ENCODE peak calls at places on chromosomes 11 and 22, in five cellular contexts. L is ovary, Z is stomach, O is SK-N-SH, X is suprapubic skin. Y is an unnamed sample.
A peak's percentile ranks its signal among the peaks of the same experiment; 100 is the strongest.

GRCh38 chr11:36257351-36257750 is 31.9 kb downstream of the COMMD9 start:
- DNase-seq in O (no peak), L (no peak), X (no peak), Z (no peak), Y (no peak)

GRCh38 chr11:2515401-2516275 is 70.8 kb downstream of the KCNQ1 start:
- DNase-seq in X (peak; percentile 45), O (peak; percentile 15), Z (peak; percentile 17), L (peak; percentile 5), Y (peak; percentile 4)

GRCh38 chr11:104657083-104657482 is 241.2 kb downstream of the CASP12 start:
- DNase-seq in L (no peak), Z (no peak), X (no peak), O (no peak), Y (no peak)

GRCh38 chr11:120188371-120188770 is 22.5 kb upstream of the OAF start:
- DNase-seq in O (no peak), Z (no peak), X (peak; percentile 35), L (peak; percentile 17), Y (no peak)

GRCh38 chr22:50524664-50525103 is 714 bp downstream of the SCO2 start:
- DNase-seq in Z (no peak), L (no peak), X (peak; percentile 85), O (no peak), Y (no peak)

GRCh38 chr11:123203934-123204333 is 8.9 kb upstream of the CLMP start:
- DNase-seq in Z (no peak), X (no peak), O (peak; percentile 37), L (no peak), Y (no peak)

GRCh38 chr11:122776546-122776945 is 61.8 kb upstream of the CRTAM start:
- DNase-seq in X (no peak), L (no peak), O (no peak), Z (no peak), Y (no peak)

GRCh38 chr22:43377486-43377995 is 34.3 kb upstream of the MPPED1 start:
- DNase-seq in X (peak; percentile 19), Z (no peak), O (no peak), L (peak; percentile 43), Y (no peak)

GRCh38 chr22:49027122-49027670 is 800.5 kb downstream of the BRD1 start:
- DNase-seq in L (no peak), Z (no peak), X (no peak), O (no peak), Y (no peak)

GRCh38 chr22:24155597-24156145 is 25.6 kb upstream of the SUSD2 start:
- DNase-seq in O (peak; percentile 85), X (peak; percentile 84), L (peak; percentile 86), Z (peak; percentile 84), Y (peak; percentile 57)

GRCh38 chr11:2451916-2452694 is 7.3 kb downstream of the KCNQ1 start:
- DNase-seq in L (peak; percentile 3), O (peak; percentile 30), X (peak; percentile 50), Z (no peak), Y (no peak)

GRCh38 chr22:45129703-45130524 is 33.8 kb upstream of the NUP50 start:
- DNase-seq in O (no peak), X (no peak), Z (no peak), L (no peak), Y (no peak)

GRCh38 chr11:74373382-74373781 is 24.9 kb downstream of the PGM2L1 start:
- DNase-seq in X (no peak), Z (no peak), L (no peak), O (no peak), Y (no peak)

GRCh38 chr22:35305525-35306070 is 5.9 kb downstream of the TOM1 start:
- DNase-seq in O (no peak), X (no peak), Z (no peak), L (no peak), Y (no peak)

GRCh38 chr22:43396934-43397457 is 14.8 kb upstream of the MPPED1 start:
- DNase-seq in L (no peak), Z (peak; percentile 66), O (no peak), X (no peak), Y (no peak)

GRCh38 chr22:50476819-50477344 is 2.0 kb upstream of the SBF1 start:
- DNase-seq in Z (no peak), O (no peak), X (no peak), L (no peak), Y (no peak)

GRCh38 chr11:46277313-46277622 is 194 bp upstream of the CREB3L1 start:
- DNase-seq in O (no peak), L (no peak), Z (no peak), X (no peak), Y (no peak)

GRCh38 chr11:125345706-125346561 is 150.1 kb downstream of the FEZ1 start:
- DNase-seq in Z (peak; percentile 76), L (peak; percentile 91), O (peak; percentile 84), X (peak; percentile 82), Y (peak; percentile 89)

GRCh38 chr22:31488346-31488883 is 1.2 kb downstream of the EIF4ENIF1 start:
- DNase-seq in Z (no peak), X (no peak), L (no peak), O (no peak), Y (no peak)

GRCh38 chr22:41229730-41230398 is 10.9 kb downstream of the CHADL start:
- DNase-seq in L (no peak), O (no peak), X (no peak), Z (no peak), Y (no peak)

GRCh38 chr22:34430386-34430785 is 510.1 kb upstream of the LARGE1 start:
- DNase-seq in X (no peak), Z (no peak), O (no peak), L (no peak), Y (no peak)

GRCh38 chr11:23897453-23898289 is 599.2 kb upstream of the LUZP2 start:
- DNase-seq in L (no peak), X (no peak), Z (no peak), O (peak; percentile 14), Y (no peak)

GRCh38 chr11:612961-613300 is 2.8 kb downstream of the IRF7 start:
- DNase-seq in X (peak; percentile 64), Z (no peak), L (no peak), O (no peak), Y (no peak)

GRCh38 chr11:102469196-102469821 is 16.7 kb upstream of the TMEM123 start:
- DNase-seq in X (no peak), Z (no peak), O (no peak), L (peak; percentile 20), Y (no peak)

GRCh38 chr22:45472426-45472825 is 30.3 kb upstream of the FBLN1 start:
- DNase-seq in O (no peak), Z (no peak), L (no peak), X (no peak), Y (no peak)

GRCh38 chr22:31177420-31178162 is 17.6 kb downstream of the RNF185 start:
- DNase-seq in O (no peak), X (no peak), L (no peak), Z (no peak), Y (no peak)

GRCh38 chr22:42304021-42304790 is 33.8 kb upstream of the TCF20 start:
- DNase-seq in O (no peak), Z (no peak), L (no peak), X (no peak), Y (no peak)

GRCh38 chr22:19343470-19343869 is 52.0 kb upstream of the CLTCL1 start:
- DNase-seq in O (no peak), X (no peak), L (no peak), Z (no peak), Y (no peak)

GRCh38 chr22:23878219-23878618 is 16.0 kb upstream of the MIF start:
- DNase-seq in Z (no peak), O (no peak), L (no peak), X (no peak), Y (no peak)

GRCh38 chr11:1071571-1072115 is 3.0 kb upstream of the MUC2 start:
- DNase-seq in L (no peak), O (no peak), X (peak; percentile 62), Z (no peak), Y (no peak)

GRCh38 chr11:68803766-68804165 is 38.0 kb downstream of the CPT1A start:
- DNase-seq in L (no peak), X (no peak), Z (no peak), O (no peak), Y (no peak)

GRCh38 chr11:70547821-70548670 is 149.7 kb downstream of the CTTN start:
- DNase-seq in Z (peak; percentile 48), O (peak; percentile 94), X (no peak), L (no peak), Y (no peak)

GRCh38 chr11:61378713-61379313 is 13.6 kb upstream of the TMEM216 start:
- DNase-seq in L (no peak), O (no peak), Z (no peak), X (no peak), Y (peak; percentile 74)

GRCh38 chr11:68843703-68844312 is 2.1 kb upstream of the CPT1A start:
- DNase-seq in X (peak; percentile 80), O (no peak), Z (peak; percentile 95), L (peak; percentile 72), Y (no peak)

GRCh38 chr11:5815534-5815933 is 6.8 kb downstream of the OR52N2 start:
- DNase-seq in X (no peak), L (no peak), Z (no peak), O (no peak), Y (no peak)
- TF ChIP-seq EP300 in X (no peak), L (no peak), Z (no peak), O (no peak), Y (no peak)

DNA sequence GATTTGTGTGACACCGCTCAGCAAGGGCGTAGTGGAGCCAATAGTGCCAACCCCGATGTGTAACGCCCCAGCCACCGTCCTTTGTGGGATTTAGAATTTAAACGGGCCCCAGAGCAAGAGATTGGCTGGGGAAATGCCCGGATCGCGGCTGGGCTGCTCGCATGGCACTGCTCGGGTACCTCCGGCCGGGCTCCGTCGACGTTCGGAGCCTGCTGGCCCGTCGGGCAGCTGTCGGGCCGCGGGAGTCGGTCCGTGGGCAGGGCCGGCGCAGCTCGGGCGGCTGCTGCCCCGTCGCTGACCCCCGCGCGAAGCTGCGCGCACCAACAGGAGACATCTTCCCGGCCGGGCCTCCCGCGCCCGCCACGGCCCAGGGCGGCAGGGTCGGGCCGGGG is 1.4 kb upstream of the KDM2A start:
- DNase-seq in L (peak; percentile 61), Z (no peak), X (peak; percentile 64), O (no peak), Y (no peak)
- H3K27ac ChIP-seq in L (peak overlapping the region; percentile 98), Z (peak overlapping the region; percentile 100), X (peak overlapping the region; percentile 99), O (no peak overlapping the region), Y (peak overlapping the region; percentile 89)

GRCh38 chr11:113278925-113279324 is 35.5 kb upstream of the TTC12 start:
- DNase-seq in X (no peak), L (no peak), Z (no peak), O (no peak), Y (no peak)
- TF ChIP-seq CTCF in X (no peak), L (no peak), Z (no peak), O (no peak), Y (no peak)

DNA sequence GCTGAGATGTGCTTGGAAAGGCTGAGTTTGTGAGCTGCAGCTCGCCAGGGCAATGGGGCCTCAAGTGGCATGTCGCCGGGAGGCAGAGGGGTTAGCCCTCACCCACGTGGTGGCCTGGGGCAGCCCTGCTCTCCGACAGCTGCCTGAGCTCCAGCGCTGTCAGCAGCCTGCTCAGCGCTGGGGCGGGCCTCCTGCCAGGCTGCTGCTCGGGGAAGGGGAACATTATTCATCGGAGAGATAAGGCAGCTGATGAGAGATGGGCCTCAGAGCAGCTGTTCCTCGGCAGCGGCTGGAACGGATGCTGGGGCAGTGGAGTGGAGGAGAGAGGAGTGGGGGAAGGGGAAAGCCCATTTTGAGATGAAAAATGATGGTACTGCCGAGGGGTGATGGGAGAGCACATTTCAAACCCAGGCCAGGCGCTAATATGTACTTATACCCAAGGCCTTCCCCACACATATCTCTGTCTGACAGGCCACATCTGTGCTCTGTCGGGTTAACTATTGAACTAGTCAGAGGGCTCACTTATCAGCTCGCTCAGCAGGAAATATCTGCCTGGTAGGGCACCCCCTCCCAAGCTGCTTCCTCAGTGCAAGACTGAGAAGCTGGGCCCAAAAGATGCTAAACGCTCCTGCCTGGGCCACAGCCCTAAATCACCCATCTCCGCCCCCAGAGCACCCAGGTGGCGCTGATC is 79.5 kb downstream of the TIMP3 start:
- DNase-seq in X (no peak), L (peak; percentile 91), Z (peak; percentile 26), O (peak; percentile 89), Y (no peak)
- TF ChIP-seq EP300 in X (no peak), L (no peak), Z (no peak), O (peak; percentile 94), Y (no peak)

Y was measured in tibial nerve.